ENCODE peak calls at places on chromosomes 11 and 22, in eight cellular contexts. E is effector memory CD4-positive, alpha-beta T cell; O is transverse colon; Y is stomach; D is GM12878; Q is pancreas; B is colonic mucosa; W is A549. P is an unnamed sample.

GRCh38 chr11:8777907-8778767 is 95.5 kb downstream of the RPL27A start:
- DNase-seq in B (no peak), Q (peak), Y (no peak), E (no peak), D (no peak), O (peak), W (no peak), P (no peak)

GRCh38 chr11:111421251-111421650 is 42.2 kb upstream of the POU2AF1 start:
- DNase-seq in E (no peak), Y (no peak), W (no peak), O (no peak), Q (no peak), D (no peak), B (no peak), P (no peak)

GRCh38 chr11:125356736-125357292 is 139.3 kb downstream of the FEZ1 start:
- DNase-seq in Q (no peak), D (no peak), Y (no peak), W (no peak), O (no peak), B (no peak), E (no peak), P (no peak)

GRCh38 chr11:17744151-17744940 is 9.8 kb downstream of the KCNC1 start:
- DNase-seq in E (no peak), O (no peak), Q (no peak), W (no peak), Y (no peak), B (no peak), D (no peak), P (peak)

GRCh38 chr11:2901854-2902783 is 16.5 kb upstream of the CDKN1C start:
- DNase-seq in E (peak), Y (peak), O (peak), W (peak), D (peak), Q (peak), B (peak), P (no peak)

GRCh38 chr11:15535414-15535813 is 420.7 kb downstream of the INSC start:
- DNase-seq in B (no peak), Q (no peak), E (no peak), W (no peak), Y (no peak), D (no peak), O (no peak), P (no peak)

GRCh38 chr11:75406338-75406777 is 7.0 kb downstream of the RPS3 start:
- DNase-seq in B (no peak), W (no peak), D (no peak), Q (no peak), O (no peak), E (no peak), Y (no peak), P (no peak)

GRCh38 chr11:11992813-11993212 is 15.6 kb downstream of the DKK3 start:
- DNase-seq in B (no peak), D (no peak), E (no peak), Y (no peak), Q (no peak), O (no peak), W (no peak), P (no peak)

GRCh38 chr11:125167292-125167953 is 2.9 kb downstream of the PKNOX2 start:
- DNase-seq in B (no peak), D (no peak), Y (no peak), O (no peak), Q (peak), W (no peak), E (no peak), P (no peak)

GRCh38 chr22:46462726-46463371 is 74.6 kb downstream of the CELSR1 start:
- DNase-seq in D (no peak), O (no peak), Q (no peak), W (peak), Y (no peak), E (no peak), B (no peak), P (no peak)

GRCh38 chr11:15793032-15793996 is 563.0 kb downstream of the SOX6 start:
- DNase-seq in O (no peak), B (no peak), Q (no peak), E (no peak), W (no peak), Y (no peak), D (no peak), P (no peak)

GRCh38 chr22:35434061-35434750 is 34.3 kb downstream of the MCM5 start:
- DNase-seq in E (no peak), D (no peak), Y (no peak), Q (no peak), W (no peak), O (no peak), B (no peak), P (no peak)

GRCh38 chr22:41001722-41002122 is 50.5 kb downstream of the RBX1 start:
- DNase-seq in E (no peak), B (no peak), Y (no peak), D (no peak), Q (no peak), O (no peak), W (peak), P (no peak)

GRCh38 chr11:6443269-6444003 is 2.6 kb upstream of the HPX start:
- DNase-seq in Q (peak), W (peak), Y (peak), O (peak), D (no peak), E (peak), B (peak), P (peak)

GRCh38 chr11:35276396-35276795 is 137.4 kb downstream of the CD44 start:
- DNase-seq in O (no peak), Y (peak), D (no peak), E (no peak), B (no peak), W (peak), Q (peak), P (peak)

GRCh38 chr22:36765943-36766450 is 9.9 kb downstream of the IFT27 start:
- DNase-seq in O (no peak), Y (no peak), E (no peak), W (no peak), B (no peak), Q (no peak), D (no peak), P (no peak)

GRCh38 chr11:64298966-64299846 is 952 bp upstream of the CATSPERZ start:
- DNase-seq in Q (peak), W (no peak), E (no peak), O (peak), Y (peak), D (no peak), B (peak), P (peak)

GRCh38 chr11:35641206-35641885 is 21.2 kb upstream of the TRIM44 start:
- DNase-seq in B (no peak), E (no peak), W (no peak), Y (no peak), O (no peak), Q (no peak), D (no peak), P (no peak)

GRCh38 chr11:8080674-8081590 is at the start of gene TUB:
- DNase-seq in E (no peak), O (no peak), D (no peak), B (no peak), W (peak), Y (peak), Q (no peak), P (no peak)

GRCh38 chr11:17812286-17813187 is 78.0 kb downstream of the KCNC1 start:
- DNase-seq in O (peak), B (peak), E (no peak), Y (no peak), W (no peak), Q (no peak), D (no peak), P (no peak)

GRCh38 chr11:832529-833113 is at the start of gene CD151:
- DNase-seq in Y (peak), D (no peak), Q (no peak), B (no peak), O (peak), W (peak), E (no peak), P (no peak)

GRCh38 chr22:24411256-24412004 is 16.0 kb upstream of the ADORA2A start:
- DNase-seq in Y (peak), D (no peak), O (no peak), B (no peak), W (no peak), E (no peak), Q (no peak), P (no peak)

GRCh38 chr11:62127941-62128770 is 4.3 kb downstream of the INCENP start:
- DNase-seq in W (no peak), B (no peak), E (no peak), O (no peak), Q (no peak), Y (no peak), D (no peak), P (no peak)

GRCh38 chr11:70734911-70735310 is 336.6 kb downstream of the CTTN start:
- DNase-seq in W (no peak), Q (no peak), E (no peak), Y (no peak), B (no peak), D (no peak), O (no peak), P (no peak)

GRCh38 chr11:788953-789940 is 643 bp downstream of the CEND1 start:
- DNase-seq in D (no peak), E (no peak), O (no peak), Q (no peak), Y (no peak), W (no peak), B (no peak), P (no peak)

GRCh38 chr11:57515332-57516060 is at the start of gene SLC43A1:
- DNase-seq in O (peak), Y (peak), Q (peak), W (no peak), E (no peak), B (peak), D (no peak), P (no peak)

GRCh38 chr11:69274531-69275016 is 19.4 kb upstream of the MYEOV start:
- DNase-seq in E (no peak), O (peak), W (peak), Q (peak), D (no peak), Y (peak), B (peak), P (no peak)

GRCh38 chr11:14249121-14249963 is 109.6 kb downstream of the RRAS2 start:
- DNase-seq in Y (peak), B (peak), W (peak), E (peak), O (peak), Q (peak), D (no peak), P (peak)

GRCh38 chr11:72227316-72228228 is 3.0 kb downstream of the INPPL1 start:
- DNase-seq in E (no peak), Y (peak), D (no peak), O (no peak), Q (no peak), W (no peak), B (no peak), P (peak)

GRCh38 chr11:69293819-69294505 is at the start of gene MYEOV:
- DNase-seq in W (peak), O (peak), E (peak), B (peak), Q (no peak), D (peak), Y (peak), P (no peak)

GRCh38 chr11:69979632-69980031 is 98.5 kb upstream of the ANO1 start:
- DNase-seq in B (no peak), Y (no peak), W (no peak), Q (no peak), D (no peak), O (no peak), E (no peak), P (no peak)

GRCh38 chr22:48885919-48886305 is 941.8 kb downstream of the BRD1 start:
- DNase-seq in O (no peak), Q (peak), D (no peak), E (no peak), B (no peak), Y (no peak), W (no peak), P (no peak)

GRCh38 chr11:1109918-1110705 is 35.4 kb downstream of the MUC2 start:
- DNase-seq in W (no peak), B (no peak), Q (no peak), E (no peak), D (no peak), Y (no peak), O (no peak), P (no peak)

GRCh38 chr11:62974848-62975522 is 9.8 kb downstream of the SLC22A6 start:
- DNase-seq in Y (peak), Q (peak), W (peak), E (peak), O (peak), B (peak), D (no peak), P (no peak)

GRCh38 chr11:117176186-117176585 is 2.4 kb upstream of the SIDT2 start:
- DNase-seq in Y (peak), B (no peak), O (no peak), W (no peak), E (no peak), Q (no peak), D (no peak), P (no peak)

GRCh38 chr22:20963201-20964052 is 3.6 kb upstream of the AIFM3 start:
- DNase-seq in Y (no peak), B (no peak), Q (no peak), W (no peak), D (no peak), E (no peak), O (no peak), P (no peak)
- H3K27ac ChIP-seq in Y (no peak), B (no peak), Q (no peak), W (no peak), D (no peak), E (no peak), O (peak), P (no peak)

DNA sequence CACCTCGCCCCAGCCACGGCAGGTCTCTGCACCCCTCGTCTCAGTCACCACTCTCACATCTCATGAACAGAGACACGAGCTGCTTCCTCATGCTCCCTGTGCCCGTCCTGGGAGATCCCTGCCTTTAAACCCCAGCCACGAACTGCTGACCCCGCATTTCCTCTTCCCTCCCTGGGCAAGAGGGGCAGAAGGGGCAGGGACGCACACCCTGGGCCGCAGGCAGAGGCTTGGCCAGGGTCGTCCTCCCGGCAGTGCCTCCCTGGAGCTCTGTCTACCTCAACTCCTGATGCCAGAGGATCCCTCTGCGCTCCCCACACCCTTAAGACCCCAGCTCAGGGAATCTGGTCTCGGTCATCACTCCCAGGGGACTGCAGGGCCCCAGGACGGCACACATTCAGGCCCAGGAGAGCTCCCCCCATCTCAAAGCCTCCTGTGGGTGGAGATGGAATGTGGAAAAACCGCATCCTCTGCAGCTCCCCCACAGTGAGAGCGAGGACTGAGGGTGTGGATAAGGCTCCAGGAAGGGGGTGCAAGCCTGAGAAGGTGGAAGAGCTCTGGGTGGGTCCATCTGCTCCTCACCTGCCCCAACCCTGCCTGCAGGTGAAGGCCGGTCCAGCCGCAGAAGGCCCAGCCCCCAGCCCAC is 1.2 kb downstream of the BID start:
- DNase-seq in Q (no peak), Y (no peak), E (no peak), B (no peak), W (no peak), O (no peak), D (no peak), P (no peak)
- H3K27ac ChIP-seq in Q (no peak), Y (peak), E (peak), B (peak), W (peak), O (peak), D (peak), P (peak)

DNA sequence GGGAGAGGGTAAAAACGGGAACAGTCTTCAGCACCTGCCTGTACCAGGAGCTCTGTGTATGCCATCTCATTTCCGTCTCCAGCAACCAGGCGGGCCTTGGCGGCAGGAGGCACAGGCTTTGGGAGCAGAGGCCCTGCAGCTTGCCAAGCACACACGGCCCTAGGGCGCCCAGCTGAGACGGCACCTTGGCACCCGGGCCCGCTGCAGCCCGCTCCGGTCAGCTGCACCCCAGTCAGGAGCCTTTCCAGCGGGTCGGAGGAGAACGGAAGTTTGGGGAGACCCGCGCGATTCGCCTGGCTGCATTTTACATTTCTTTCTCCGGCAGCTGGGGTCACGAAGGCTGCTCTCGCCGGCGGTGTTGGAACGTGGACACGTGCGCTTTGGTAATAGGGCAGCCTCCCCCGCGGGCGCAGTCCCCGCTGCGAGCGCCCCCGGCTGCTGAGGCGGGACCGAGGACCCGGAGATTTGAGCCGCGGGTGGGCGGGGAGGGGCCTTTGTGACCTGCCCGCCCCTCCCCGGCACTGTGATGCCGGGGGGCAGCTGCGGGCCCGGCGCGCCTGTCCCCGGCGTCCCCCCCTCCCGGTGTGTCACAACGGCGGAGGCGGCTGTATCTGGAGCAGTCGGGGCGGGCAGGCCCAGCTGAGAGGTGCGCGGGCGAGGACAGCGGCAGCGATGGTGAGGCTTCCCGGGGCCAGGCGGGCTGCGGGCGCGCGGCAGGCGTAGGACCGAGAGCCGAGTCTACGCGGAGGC is at the start of gene TUBA8:
- DNase-seq in E (no peak), D (no peak), O (peak), W (no peak), Q (peak), Y (peak), B (no peak), P (peak)
- H3K27ac ChIP-seq in E (no peak), D (peak), O (no peak), W (peak), Q (no peak), Y (peak), B (no peak), P (peak)

GRCh38 chr22:29030016-29030617 is 31.5 kb downstream of the C22orf31 start:
- DNase-seq in Q (no peak), Y (peak), W (no peak), D (no peak), E (no peak), O (no peak), B (peak), P (no peak)
- H3K27ac ChIP-seq in Q (peak), Y (peak), W (peak), D (no peak), E (no peak), O (peak), B (peak), P (peak)

GRCh38 chr11:121449123-121449522 is 3.0 kb upstream of the SORL1 start:
- DNase-seq in E (no peak), B (no peak), D (no peak), Y (no peak), W (no peak), Q (no peak), O (no peak), P (no peak)
- H3K27ac ChIP-seq in E (peak), B (no peak), D (peak), Y (no peak), W (no peak), Q (no peak), O (no peak), P (no peak)

DNA sequence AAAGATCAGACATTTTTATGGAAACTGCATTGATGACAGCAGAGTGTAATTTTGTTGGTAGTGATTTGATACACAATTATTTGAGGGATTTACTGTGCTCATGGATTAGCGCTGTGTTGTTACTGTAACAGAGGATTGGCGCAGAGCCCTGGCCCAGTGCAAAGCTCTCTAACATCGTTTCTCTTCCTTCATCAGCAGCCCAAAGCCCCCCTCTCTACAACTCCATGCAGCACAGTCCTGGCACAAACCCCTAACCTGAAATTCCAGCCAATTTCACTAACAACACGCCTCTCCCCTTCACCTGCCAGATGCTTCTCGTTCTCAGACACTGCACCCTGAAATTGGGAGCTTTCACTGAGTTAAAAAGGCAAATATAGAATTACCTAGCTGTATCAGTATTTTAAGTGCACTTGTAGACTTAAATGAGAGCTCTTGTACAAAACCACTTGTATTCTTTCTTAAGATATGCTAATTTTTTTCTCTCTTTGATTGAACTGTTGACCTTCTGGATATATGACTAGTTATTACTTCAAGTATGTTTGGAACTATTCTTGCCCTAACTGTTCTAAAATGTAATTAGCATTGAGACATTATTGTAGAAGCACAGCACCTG is 16.3 kb downstream of the GRAP2 start:
- DNase-seq in E (no peak), Y (no peak), W (no peak), Q (no peak), O (no peak), D (no peak), B (no peak), P (no peak)
- H3K27ac ChIP-seq in E (peak), Y (no peak), W (no peak), Q (no peak), O (no peak), D (no peak), B (no peak), P (no peak)

GRCh38 chr11:123217897-123218296 is 22.8 kb upstream of the CLMP start:
- DNase-seq in Y (no peak), Q (no peak), W (no peak), O (no peak), B (no peak), D (no peak), E (no peak), P (no peak)
- H3K27ac ChIP-seq in Y (no peak), Q (no peak), W (peak), O (peak), B (no peak), D (no peak), E (no peak), P (no peak)

DNA sequence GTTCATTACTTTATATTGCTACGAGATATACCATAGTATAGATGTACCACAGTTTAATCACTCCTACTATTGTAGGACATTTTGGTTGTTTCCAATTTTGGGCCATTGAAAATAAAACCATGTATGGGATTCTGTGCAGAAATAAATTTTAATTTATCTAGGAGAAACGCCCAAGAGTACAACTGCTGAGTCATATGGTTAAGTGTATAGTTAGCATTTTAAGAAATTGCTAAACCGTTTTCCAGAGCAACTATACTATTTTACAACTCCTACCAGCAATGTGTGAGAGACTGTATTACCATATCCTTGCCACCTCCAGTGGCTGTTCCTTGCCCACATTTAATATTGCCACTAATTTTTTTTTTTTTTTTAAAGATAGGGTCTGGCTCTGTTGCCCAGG is 163.1 kb downstream of the SBF2 start:
- DNase-seq in E (no peak), Q (no peak), D (no peak), W (no peak), Y (no peak), B (no peak), O (no peak), P (no peak)
- H3K27ac ChIP-seq in E (no peak), Q (no peak), D (no peak), W (peak), Y (no peak), B (no peak), O (no peak), P (no peak)

P was measured in caudate nucleus.